ENCODE peak calls at places on chromosomes 7 and 10, in eight cellular contexts. K, M, F, Z, I, A, G and T are unnamed samples.

GRCh38 chr10:119341236-119342016 is 134.1 kb downstream of the GRK5 start:
- DNase-seq in K (no peak), M (peak; percentile 79), F (peak; percentile 53), Z (peak; percentile 57), I (peak; percentile 71), A (no peak), G (peak; percentile 59), T (no peak)

GRCh38 chr7:35596061-35596460 is 98.9 kb downstream of the HERPUD2 start:
- DNase-seq in K (no peak), M (peak; percentile 71), F (no peak), Z (peak; percentile 17), I (peak; percentile 14), A (peak; percentile 23), G (peak; percentile 20), T (peak; percentile 11)

GRCh38 chr7:38375453-38375852 is 102.0 kb upstream of the TARP start:
- DNase-seq in K (no peak), M (no peak), F (no peak), Z (no peak), I (no peak), A (no peak), G (no peak), T (no peak)

GRCh38 chr10:49282879-49283321 is 16.1 kb upstream of the C10orf71 start:
- DNase-seq in K (no peak), M (no peak), F (no peak), Z (peak; percentile 36), I (no peak), A (no peak), G (no peak), T (no peak)

GRCh38 chr7:129889133-129889854 is 63.5 kb downstream of the UBE2H start:
- DNase-seq in K (no peak), M (no peak), F (no peak), Z (no peak), I (no peak), A (no peak), G (no peak), T (no peak)

GRCh38 chr7:38893061-38893460 is 15.9 kb downstream of the VPS41 start:
- DNase-seq in K (no peak), M (no peak), F (no peak), Z (no peak), I (peak; percentile 17), A (no peak), G (peak; percentile 88), T (no peak)

GRCh38 chr10:3902054-3902808 is 117.2 kb upstream of the KLF6 start:
- DNase-seq in K (peak; percentile 38), M (peak; percentile 62), F (peak; percentile 65), Z (no peak), I (peak; percentile 67), A (no peak), G (no peak), T (no peak)

GRCh38 chr10:11901454-11902431 is 78.6 kb downstream of the PROSER2 start:
- DNase-seq in K (no peak), M (peak; percentile 30), F (no peak), Z (no peak), I (no peak), A (no peak), G (peak; percentile 33), T (no peak)

GRCh38 chr10:34526758-34527730 is 288.1 kb downstream of the PARD3 start:
- DNase-seq in K (no peak), M (peak; percentile 96), F (peak; percentile 79), Z (peak; percentile 23), I (peak; percentile 99), A (peak; percentile 89), G (peak; percentile 80), T (peak; percentile 91)

GRCh38 chr10:11899067-11899876 is 76.1 kb downstream of the PROSER2 start:
- DNase-seq in K (no peak), M (no peak), F (no peak), Z (no peak), I (no peak), A (no peak), G (no peak), T (no peak)

GRCh38 chr10:124339119-124339807 is 79.5 kb downstream of the OAT start:
- DNase-seq in K (no peak), M (no peak), F (no peak), Z (no peak), I (no peak), A (no peak), G (peak; percentile 50), T (no peak)

GRCh38 chr10:87674963-87675362 is 15.3 kb downstream of the PAPSS2 start:
- DNase-seq in K (no peak), M (peak; percentile 65), F (no peak), Z (no peak), I (peak; percentile 66), A (no peak), G (peak; percentile 60), T (no peak)

GRCh38 chr7:107113866-107114265 is 54.9 kb upstream of the HBP1 start:
- DNase-seq in K (no peak), M (no peak), F (no peak), Z (no peak), I (no peak), A (no peak), G (no peak), T (no peak)

GRCh38 chr7:129959480-129960332 is 6.9 kb upstream of the UBE2H start:
- DNase-seq in K (no peak), M (no peak), F (no peak), Z (no peak), I (no peak), A (no peak), G (peak; percentile 74), T (no peak)

GRCh38 chr10:119505588-119506315 is 36.8 kb downstream of the RGS10 start:
- DNase-seq in K (no peak), M (no peak), F (no peak), Z (no peak), I (no peak), A (no peak), G (no peak), T (no peak)

GRCh38 chr7:56115852-56116538 is at the start of gene NUPR2:
- DNase-seq in K (no peak), M (no peak), F (no peak), Z (no peak), I (no peak), A (no peak), G (peak; percentile 11), T (no peak)

DNA sequence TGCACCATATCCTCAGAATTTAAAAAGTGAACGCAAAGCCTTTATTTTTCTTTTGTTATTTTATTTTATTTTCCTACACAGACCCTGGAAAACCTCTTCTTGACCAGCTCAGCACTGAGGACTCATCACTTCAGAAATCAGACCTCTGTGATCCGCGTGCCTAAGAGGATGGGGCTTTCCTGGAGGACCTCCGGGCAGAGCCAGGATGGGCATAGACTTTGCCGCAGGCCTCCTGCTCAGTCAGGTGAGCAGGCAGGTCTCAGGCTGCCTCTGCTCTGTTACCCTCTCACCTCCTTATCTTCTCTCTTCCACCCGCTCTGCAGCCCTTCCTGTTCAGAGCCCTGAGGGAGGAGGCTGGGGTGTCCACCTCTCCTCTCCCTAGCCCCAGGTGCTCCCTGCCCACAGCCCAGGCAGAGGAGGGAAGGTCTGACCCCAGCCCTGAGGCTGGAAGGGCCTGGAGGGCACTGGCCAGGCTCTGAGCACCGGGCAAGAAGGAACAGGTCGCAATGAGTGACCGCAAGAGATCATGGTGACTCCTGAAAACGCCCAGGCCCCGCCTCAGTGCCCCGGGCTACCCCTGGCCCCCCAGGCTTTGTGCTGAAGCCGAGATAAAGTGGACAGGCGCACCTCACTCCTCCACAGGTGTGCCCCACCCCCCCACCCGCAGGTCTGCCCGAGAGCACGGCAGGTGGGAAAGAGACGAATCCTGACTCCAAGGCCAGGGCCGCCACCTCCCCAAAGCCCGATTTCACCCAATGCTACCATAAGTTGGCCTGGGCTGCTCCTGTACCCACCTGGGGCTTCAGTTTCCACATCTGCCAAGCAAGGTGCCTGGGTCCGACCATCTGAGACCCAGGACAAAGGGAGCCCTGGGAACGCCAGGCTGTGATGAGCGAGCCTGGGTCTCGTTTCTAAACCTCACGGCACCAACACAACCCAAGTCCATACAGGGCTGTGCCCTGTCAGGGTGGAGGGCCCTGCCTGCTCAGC is 2.8 kb downstream of the CALML5 start:
- DNase-seq in K (no peak), M (no peak), F (no peak), Z (no peak), I (no peak), A (no peak), G (no peak), T (no peak)
- H3K4me3 ChIP-seq in K (no peak overlapping the region), M (no peak overlapping the region), F (no peak overlapping the region), Z (no peak overlapping the region), I (no peak overlapping the region), A (no peak overlapping the region), G (no peak overlapping the region), T (no peak overlapping the region)

GRCh38 chr10:32982911-32983310 is 24.9 kb upstream of the ITGB1 start:
- DNase-seq in K (no peak), M (no peak), F (no peak), Z (no peak), I (peak; percentile 54), A (no peak), G (peak; percentile 32), T (no peak)

GRCh38 chr10:32983333-32983909 is 25.4 kb upstream of the ITGB1 start:
- DNase-seq in K (no peak), M (peak; percentile 85), F (peak; percentile 89), Z (no peak), I (peak; percentile 96), A (peak; percentile 84), G (peak; percentile 97), T (peak; percentile 82)

GRCh38 chr10:32985341-32985764 is 27.3 kb upstream of the ITGB1 start:
- DNase-seq in K (no peak), M (no peak), F (no peak), Z (no peak), I (no peak), A (no peak), G (no peak), T (no peak)

GRCh38 chr10:32985781-32986350 is 27.8 kb upstream of the ITGB1 start:
- DNase-seq in K (no peak), M (peak; percentile 95), F (no peak), Z (no peak), I (peak; percentile 91), A (no peak), G (peak; percentile 73), T (peak; percentile 86)

GRCh38 chr10:32984003-32984600 is 26.1 kb upstream of the ITGB1 start:
- DNase-seq in K (no peak), M (no peak), F (no peak), Z (no peak), I (no peak), A (no peak), G (no peak), T (no peak)
- H3K4me3 ChIP-seq in K (no peak overlapping the region), M (no peak overlapping the region), F (no peak overlapping the region), Z (no peak overlapping the region), I (no peak overlapping the region), A (no peak overlapping the region), G (no peak overlapping the region), T (no peak overlapping the region)

GRCh38 chr10:30999084-30999712 is 32.5 kb downstream of the ZNF438 start:
- DNase-seq in K (no peak), M (peak; percentile 42), F (no peak), Z (peak; percentile 38), I (no peak), A (no peak), G (peak; percentile 56), T (no peak)
- H3K4me3 ChIP-seq in K (peak overlapping the region; percentile 92), M (no peak overlapping the region), F (no peak overlapping the region), Z (no peak overlapping the region), I (no peak overlapping the region), A (peak overlapping the region; percentile 34), G (no peak overlapping the region), T (no peak overlapping the region)

DNA sequence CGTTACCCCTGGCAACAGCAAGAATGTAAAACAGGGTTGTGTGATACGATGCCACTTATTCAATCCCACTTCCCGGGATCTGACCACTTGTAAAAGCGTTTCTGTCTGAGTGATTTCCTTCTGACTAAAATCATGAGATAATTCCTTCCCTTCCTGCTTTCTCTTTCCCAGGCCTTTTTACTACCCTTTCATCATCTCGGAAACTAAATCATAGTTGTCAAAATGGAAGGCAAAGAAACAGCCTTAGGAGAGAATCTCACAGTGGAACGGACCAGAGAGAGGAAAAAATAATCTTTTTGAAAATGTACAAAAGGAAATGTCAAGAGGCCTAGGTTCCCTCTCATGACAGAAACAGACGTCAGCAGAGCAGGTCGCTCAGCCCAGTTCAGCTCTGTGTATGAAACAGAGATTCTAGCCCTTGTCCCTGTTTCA is 29.7 kb downstream of the DIP2C start:
- DNase-seq in K (no peak), M (peak; percentile 77), F (peak; percentile 65), Z (no peak), I (peak; percentile 89), A (peak; percentile 23), G (peak; percentile 15), T (peak; percentile 27)
- H3K4me3 ChIP-seq in K (no peak overlapping the region), M (no peak overlapping the region), F (no peak overlapping the region), Z (no peak overlapping the region), I (peak overlapping the region; percentile 30), A (peak overlapping the region; percentile 11), G (no peak overlapping the region), T (no peak overlapping the region)